ENCODE peak calls at places on chromosomes 12 and 14, in nine cellular contexts. U is sigmoid colon, V is transverse colon, X is K562, O is stomach, G is HepG2, S is GM12878, A is suprapubic skin, B is SK-N-SH. I is an unnamed sample.

GRCh38 chr14:75531256-75531655 is 9.0 kb downstream of the BATF start:
- DNase-seq in U (no peak), V (no peak), X (no peak), O (no peak), G (no peak), S (no peak), A (no peak), B (no peak), I (no peak)

GRCh38 chr14:91830777-91831176 is 36.6 kb downstream of the TC2N start:
- DNase-seq in U (no peak), V (peak; percentile 63), X (no peak), O (peak; percentile 68), G (no peak), S (peak; percentile 62), A (no peak), B (no peak), I (no peak)

GRCh38 chr12:115597157-115597712 is 680.3 kb downstream of the MED13L start:
- DNase-seq in U (no peak), V (no peak), X (peak; percentile 22), O (no peak), G (peak; percentile 10), S (no peak), A (no peak), B (no peak), I (no peak)

GRCh38 chr12:122873540-122873939 is 22.4 kb downstream of the VPS37B start:
- DNase-seq in U (no peak), V (no peak), X (no peak), O (peak; percentile 22), G (no peak), S (no peak), A (no peak), B (no peak), I (no peak)

GRCh38 chr12:72098622-72099021 is 160.0 kb downstream of the TPH2 start:
- DNase-seq in U (no peak), V (no peak), X (no peak), O (no peak), G (no peak), S (no peak), A (no peak), B (no peak), I (no peak)

GRCh38 chr14:24411468-24412454 is 13.0 kb downstream of the NYNRIN start:
- DNase-seq in U (peak; percentile 69), V (no peak), X (peak; percentile 53), O (peak; percentile 52), G (peak; percentile 69), S (no peak), A (no peak), B (peak; percentile 77), I (no peak)

GRCh38 chr12:122238861-122239260 is 13.0 kb upstream of the DIABLO start:
- DNase-seq in U (no peak), V (no peak), X (no peak), O (no peak), G (no peak), S (no peak), A (no peak), B (no peak), I (no peak)

GRCh38 chr12:21614510-21614909 is 9.9 kb upstream of the GYS2 start:
- DNase-seq in U (no peak), V (no peak), X (no peak), O (no peak), G (no peak), S (no peak), A (no peak), B (no peak), I (no peak)

GRCh38 chr12:132043216-132043615 is 93.5 kb downstream of the EP400 start:
- DNase-seq in U (no peak), V (no peak), X (no peak), O (no peak), G (no peak), S (no peak), A (no peak), B (no peak), I (no peak)

GRCh38 chr14:66543996-66544395 is 36.0 kb downstream of the GPHN start:
- DNase-seq in U (no peak), V (no peak), X (no peak), O (no peak), G (no peak), S (no peak), A (no peak), B (no peak), I (no peak)

GRCh38 chr12:98418357-98419075 is 96.9 kb upstream of the TMPO start:
- DNase-seq in U (peak; percentile 89), V (peak; percentile 89), X (peak; percentile 40), O (peak; percentile 92), G (no peak), S (no peak), A (peak; percentile 93), B (peak; percentile 27), I (peak; percentile 87)

GRCh38 chr12:6684609-6685008 is 4.6 kb downstream of the ZNF384 start:
- DNase-seq in U (no peak), V (no peak), X (peak; percentile 30), O (no peak), G (peak; percentile 57), S (no peak), A (no peak), B (peak; percentile 62), I (no peak)

GRCh38 chr12:75591628-75592027 is 80.2 kb upstream of the KRR1 start:
- DNase-seq in U (no peak), V (no peak), X (no peak), O (no peak), G (no peak), S (no peak), A (no peak), B (peak; percentile 14), I (no peak)

GRCh38 chr12:34287986-34288962 is 266.0 kb downstream of the ALG10 start:
- DNase-seq in U (peak; percentile 35), V (peak; percentile 1), X (no peak), O (no peak), G (no peak), S (no peak), A (no peak), B (no peak), I (peak; percentile 55)

GRCh38 chr12:13941258-13942249 is 39.8 kb downstream of the GRIN2B start:
- DNase-seq in U (no peak), V (peak; percentile 78), X (peak; percentile 15), O (peak; percentile 75), G (peak; percentile 76), S (no peak), A (no peak), B (peak; percentile 12), I (no peak)

GRCh38 chr14:59377991-59378720 is 87.0 kb downstream of the GPR135 start:
- DNase-seq in U (peak; percentile 71), V (no peak), X (no peak), O (no peak), G (no peak), S (no peak), A (no peak), B (no peak), I (no peak)

GRCh38 chr12:70246580-70246979 is 3.3 kb downstream of the CNOT2 start:
- DNase-seq in U (no peak), V (no peak), X (no peak), O (no peak), G (no peak), S (no peak), A (no peak), B (no peak), I (no peak)

DNA sequence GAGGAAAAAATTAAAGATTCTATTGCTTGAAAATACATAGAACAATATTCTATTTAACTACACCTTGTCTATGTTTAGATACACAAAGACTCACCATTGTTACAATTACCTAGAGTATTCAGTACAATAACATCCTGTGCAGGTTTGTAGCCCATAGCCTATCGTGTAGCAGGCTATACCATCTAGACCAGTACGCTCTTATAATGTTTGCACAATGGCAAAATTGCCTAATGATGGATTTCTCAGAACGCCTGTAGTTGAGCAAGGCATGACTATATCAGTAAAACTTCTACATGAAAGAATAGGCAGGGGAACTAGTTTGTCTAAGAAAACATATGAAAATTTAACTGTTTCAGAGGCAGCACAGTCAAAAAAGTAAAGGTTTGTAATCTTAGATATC is 375.9 kb downstream of the DAD1 start:
- DNase-seq in U (no peak), V (no peak), X (no peak), O (no peak), G (no peak), S (no peak), A (no peak), B (no peak), I (no peak)
- TF ChIP-seq EP300 in U (no peak), V (no peak), X (no peak), O (no peak), G (no peak), S (no peak), A (no peak), B (no peak), I (no peak)

DNA sequence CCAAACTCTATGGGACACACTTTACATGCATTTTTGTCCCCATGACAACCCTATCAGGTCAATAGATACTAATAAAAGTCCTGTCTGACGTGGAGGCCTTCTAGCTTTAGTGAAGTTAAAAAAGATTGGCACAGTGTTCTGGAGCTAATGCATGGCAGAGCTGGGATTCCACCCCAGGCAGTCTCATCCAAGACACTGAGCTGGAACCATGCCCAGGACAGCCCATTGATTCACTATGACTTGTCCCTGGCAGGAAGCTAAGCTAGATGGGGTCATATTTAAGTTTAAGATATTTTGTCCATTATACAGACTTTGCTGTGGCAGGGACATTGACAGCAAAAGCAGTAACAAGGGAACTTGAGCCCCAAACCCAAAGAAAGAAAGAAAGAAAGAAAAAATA is 28.1 kb downstream of the TTC6 start:
- DNase-seq in U (no peak), V (no peak), X (no peak), O (no peak), G (no peak), S (no peak), A (no peak), B (no peak), I (no peak)
- TF ChIP-seq POLR2AphosphoS5 in U (no peak), V (no peak), X (no peak), O (no peak), G (no peak), S (no peak), A (no peak), B (no peak), I (no peak)

DNA sequence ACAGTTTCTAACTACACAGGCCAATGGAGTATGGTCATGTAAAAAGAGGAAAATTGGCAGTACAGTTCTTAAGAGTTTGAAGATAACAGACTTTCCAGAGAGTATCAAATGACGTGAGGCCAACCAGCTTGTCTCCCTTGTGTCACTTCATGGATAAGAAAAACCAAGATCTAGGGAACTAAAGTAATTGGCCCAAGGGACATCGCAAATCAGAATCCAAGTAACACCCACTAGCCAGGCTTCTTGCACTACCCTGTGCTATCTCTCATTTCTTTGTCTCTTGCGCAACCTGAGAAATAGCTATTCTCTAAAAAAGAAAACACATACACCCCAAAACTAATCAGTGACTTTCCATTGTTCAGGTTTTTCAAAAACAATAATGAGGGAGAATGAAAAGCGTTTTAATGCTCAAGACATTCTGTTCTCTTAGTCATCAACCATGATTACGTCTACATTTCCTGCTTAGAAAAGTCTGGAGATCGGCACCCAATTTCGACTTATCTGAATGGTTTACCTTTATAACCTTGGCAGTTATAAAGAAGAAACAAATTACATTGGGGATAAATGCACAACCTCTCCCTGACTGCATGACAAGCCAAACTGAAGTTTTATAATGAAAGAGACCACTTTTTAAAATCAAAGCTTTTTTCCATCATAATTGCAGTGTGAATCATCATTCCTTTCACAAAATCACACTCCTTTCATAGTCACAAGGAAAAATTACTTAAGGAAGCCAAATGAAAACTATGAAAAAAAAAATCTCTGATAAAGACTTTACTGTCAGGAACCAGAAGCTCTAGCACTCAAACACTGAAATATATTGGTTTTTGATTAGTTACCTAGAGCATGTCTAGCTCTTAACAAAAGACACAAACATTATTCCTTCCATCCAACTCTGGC is 42.1 kb downstream of the TMTC1 start:
- DNase-seq in U (no peak), V (no peak), X (no peak), O (no peak), G (no peak), S (no peak), A (no peak), B (no peak), I (no peak)
- TF ChIP-seq EP300 in U (no peak), V (no peak), X (no peak), O (no peak), G (no peak), S (no peak), A (no peak), B (no peak), I (no peak)

GRCh38 chr14:68797180-68797670 is 4.4 kb upstream of the ZFP36L1 start:
- DNase-seq in U (no peak), V (no peak), X (peak; percentile 76), O (peak; percentile 24), G (no peak), S (no peak), A (no peak), B (no peak), I (no peak)
- TF ChIP-seq POLR2AphosphoS5 in U (no peak), V (no peak), X (no peak), O (no peak), G (no peak), S (no peak), A (no peak), B (no peak), I (no peak)